ENCODE peak calls at places on chromosomes 12 and 14, in five cellular contexts. K is PC-9, B is uterus, N is suprapubic skin, P is testis. T is an unnamed sample.

GRCh38 chr14:61254803-61255526 is 26.2 kb downstream of the TMEM30B start:
- DNase-seq in K (no peak), B (no peak), N (no peak), P (no peak), T (no peak)

GRCh38 chr14:38199076-38199475 is 8.6 kb upstream of the SSTR1 start:
- DNase-seq in K (no peak), B (no peak), N (no peak), P (no peak), T (no peak)

GRCh38 chr12:49052451-49053208 is 8.0 kb downstream of the KMT2D start:
- DNase-seq in K (no peak), B (no peak), N (no peak), P (no peak), T (no peak)

GRCh38 chr14:33103489-33103888 is 164.8 kb downstream of the NPAS3 start:
- DNase-seq in K (no peak), B (no peak), N (no peak), P (no peak), T (no peak)

GRCh38 chr14:61178226-61179060 is 102.7 kb downstream of the TMEM30B start:
- DNase-seq in K (peak; percentile 95), B (no peak), N (no peak), P (no peak), T (no peak)

GRCh38 chr14:45811155-45811554 is 558.2 kb upstream of the MIS18BP1 start:
- DNase-seq in K (no peak), B (no peak), N (no peak), P (no peak), T (no peak)

GRCh38 chr12:72540811-72541210 is 268.6 kb downstream of the TRHDE start:
- DNase-seq in K (no peak), B (no peak), N (no peak), P (no peak), T (no peak)

GRCh38 chr12:81284137-81284536 is 206.3 kb downstream of the ACSS3 start:
- DNase-seq in K (no peak), B (no peak), N (no peak), P (no peak), T (no peak)

GRCh38 chr12:28963554-28963953 is 185.5 kb upstream of the FAR2 start:
- DNase-seq in K (no peak), B (no peak), N (no peak), P (no peak), T (no peak)

GRCh38 chr12:111428728-111429175 is 23.0 kb downstream of the SH2B3 start:
- DNase-seq in K (no peak), B (no peak), N (peak; percentile 79), P (no peak), T (no peak)

GRCh38 chr14:79584679-79585078 is 626.6 kb downstream of the DIO2 start:
- DNase-seq in K (no peak), B (no peak), N (no peak), P (no peak), T (peak; percentile 26)

GRCh38 chr12:107515446-107515958 is 170.1 kb upstream of the PWP1 start:
- DNase-seq in K (peak; percentile 96), B (no peak), N (no peak), P (no peak), T (no peak)

GRCh38 chr14:87397499-87397898 is 595.5 kb downstream of the GALC start:
- DNase-seq in K (no peak), B (no peak), N (no peak), P (no peak), T (no peak)

GRCh38 chr12:550473-551260 is 90.9 kb downstream of the B4GALNT3 start:
- DNase-seq in K (no peak), B (no peak), N (no peak), P (no peak), T (no peak)

GRCh38 chr14:24954697-24955037 is 95.3 kb downstream of the STXBP6 start:
- DNase-seq in K (no peak), B (no peak), N (no peak), P (no peak), T (no peak)

GRCh38 chr14:89588840-89589296 is 171.8 kb upstream of the FOXN3 start:
- DNase-seq in K (no peak), B (no peak), N (no peak), P (no peak), T (no peak)

GRCh38 chr12:128914908-128915563 is 61.8 kb downstream of the GLT1D1 start:
- DNase-seq in K (no peak), B (no peak), N (no peak), P (no peak), T (peak; percentile 47)

GRCh38 chr12:10361622-10362021 is 28.2 kb downstream of the KLRK1 start:
- DNase-seq in K (peak; percentile 46), B (no peak), N (no peak), P (peak; percentile 15), T (peak; percentile 77)

GRCh38 chr12:95623554-95624170 is 72.4 kb upstream of the USP44 start:
- DNase-seq in K (peak; percentile 82), B (no peak), N (no peak), P (peak; percentile 84), T (peak; percentile 85)

GRCh38 chr12:125140239-125140917 is 75.1 kb downstream of the AACS start:
- DNase-seq in K (no peak), B (no peak), N (no peak), P (no peak), T (no peak)

GRCh38 chr12:110245278-110245868 is 35.7 kb upstream of the ATP2A2 start:
- DNase-seq in K (no peak), B (no peak), N (no peak), P (no peak), T (no peak)

GRCh38 chr12:110744176-110744575 is 1.5 kb upstream of the PPP1CC start:
- DNase-seq in K (peak; percentile 66), B (no peak), N (no peak), P (no peak), T (peak; percentile 53)

GRCh38 chr12:23209793-23210192 is 584.8 kb downstream of the ETNK1 start:
- DNase-seq in K (no peak), B (no peak), N (no peak), P (no peak), T (peak; percentile 3)

GRCh38 chr12:3088251-3088650 is 11.1 kb downstream of the TSPAN9 start:
- DNase-seq in K (peak; percentile 19), B (no peak), N (no peak), P (no peak), T (no peak)

GRCh38 chr12:6626654-6627283 is 9.0 kb downstream of the LPAR5 start:
- DNase-seq in K (no peak), B (no peak), N (no peak), P (no peak), T (no peak)

DNA sequence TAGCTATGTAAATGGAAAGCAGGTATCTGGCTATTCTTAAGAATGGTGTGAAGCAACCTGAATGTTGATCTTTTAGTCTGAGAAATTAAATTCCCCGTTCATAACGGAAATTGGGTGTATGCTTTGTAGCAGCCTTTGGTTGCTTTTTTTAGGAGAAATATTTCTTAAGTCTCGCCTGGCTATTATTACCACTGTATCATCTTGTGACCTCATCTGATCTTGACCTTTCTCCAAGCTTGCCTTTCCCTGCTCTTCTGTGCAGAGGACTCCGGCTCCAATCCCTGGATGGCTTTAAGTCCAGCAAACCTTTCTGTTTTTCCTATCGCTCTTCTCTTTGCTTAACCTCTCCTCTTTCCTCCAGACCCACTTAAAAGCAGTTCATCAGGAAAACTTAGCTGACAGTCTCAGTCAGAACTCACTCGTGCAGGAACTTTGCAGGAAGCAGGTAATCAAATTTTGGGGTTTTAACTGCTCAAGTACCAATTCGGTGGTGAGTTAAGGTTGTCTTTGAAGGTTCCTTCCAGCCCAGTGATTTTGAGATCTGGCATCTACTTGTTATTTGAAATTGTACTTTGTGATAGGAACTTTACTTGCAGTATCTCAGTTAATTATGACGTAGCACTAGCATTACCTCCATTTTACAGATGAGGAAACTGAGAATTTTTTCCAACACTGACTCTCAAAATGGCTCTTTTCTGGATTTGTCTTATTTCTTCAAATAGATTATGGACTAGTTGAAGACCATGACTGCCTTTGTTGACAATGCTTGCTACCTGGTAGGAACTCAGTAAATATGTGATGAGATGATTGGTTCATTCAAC is 14.1 kb downstream of the PPFIBP1 start:
- DNase-seq in K (no peak), B (no peak), N (no peak), P (no peak), T (no peak)
- H3K4me1 ChIP-seq in K (no peaks in the 10 kb centered on the region), B (no peaks in the 10 kb centered on the region), N (peaks cover 39% of the 10 kb centered on the region), P (peaks cover 14% of the 10 kb centered on the region), T (peaks cover 16% of the 10 kb centered on the region)

GRCh38 chr14:65720171-65720570 is 307.6 kb downstream of the FUT8 start:
- DNase-seq in K (no peak), B (no peak), N (no peak), P (no peak), T (no peak)
- H3K4me3 ChIP-seq in K (no peak overlapping the region), B (no peak overlapping the region), N (no peak overlapping the region), P (no peak overlapping the region), T (no peak overlapping the region)

GRCh38 chr14:31239673-31240072 is 32.1 kb upstream of the HECTD1 start:
- DNase-seq in K (no peak), B (no peak), N (peak; percentile 44), P (no peak), T (no peak)

GRCh38 chr14:31244626-31245025 is 37.0 kb upstream of the HECTD1 start:
- DNase-seq in K (no peak), B (no peak), N (no peak), P (no peak), T (no peak)

GRCh38 chr14:31241450-31242114 is 34.0 kb upstream of the HECTD1 start:
- DNase-seq in K (peak; percentile 11), B (no peak), N (no peak), P (no peak), T (peak; percentile 52)

DNA sequence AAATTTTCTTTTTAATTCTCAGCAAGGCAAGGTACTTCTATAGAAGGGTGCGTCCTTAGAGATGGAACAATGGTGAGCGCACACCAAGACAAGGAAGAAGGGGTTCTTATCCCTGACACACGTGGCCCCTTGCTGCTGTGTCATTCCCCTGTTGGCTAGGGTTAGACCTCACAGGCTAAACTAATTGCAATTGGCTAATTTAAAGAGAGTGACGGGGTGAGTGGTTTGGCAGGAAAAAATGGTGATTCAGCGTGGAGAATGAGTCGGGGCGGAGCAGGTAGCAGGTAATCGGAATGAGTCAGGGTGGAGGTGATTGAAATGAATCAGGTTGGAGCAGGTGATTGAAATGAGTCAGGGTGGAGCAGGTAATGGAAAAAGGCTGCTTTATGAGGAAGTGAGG is 36.3 kb upstream of the HECTD1 start:
- DNase-seq in K (peak; percentile 94), B (no peak), N (no peak), P (no peak), T (no peak)
- H3K27ac ChIP-seq in K (peak overlapping the region; percentile 97), B (no peak overlapping the region), N (peak overlapping the region; percentile 76), P (no peak overlapping the region), T (no peak overlapping the region)

GRCh38 chr14:103836976-103837725 is 10.2 kb downstream of the PPP1R13B start:
- DNase-seq in K (no peak), B (no peak), N (no peak), P (no peak), T (no peak)

GRCh38 chr14:103838117-103838516 is 9.3 kb downstream of the PPP1R13B start:
- DNase-seq in K (no peak), B (no peak), N (no peak), P (no peak), T (no peak)

GRCh38 chr14:103840016-103840415 is 7.4 kb downstream of the PPP1R13B start:
- DNase-seq in K (no peak), B (no peak), N (no peak), P (no peak), T (no peak)

GRCh38 chr14:103834956-103835355 is 12.4 kb downstream of the PPP1R13B start:
- DNase-seq in K (no peak), B (no peak), N (no peak), P (no peak), T (no peak)

DNA sequence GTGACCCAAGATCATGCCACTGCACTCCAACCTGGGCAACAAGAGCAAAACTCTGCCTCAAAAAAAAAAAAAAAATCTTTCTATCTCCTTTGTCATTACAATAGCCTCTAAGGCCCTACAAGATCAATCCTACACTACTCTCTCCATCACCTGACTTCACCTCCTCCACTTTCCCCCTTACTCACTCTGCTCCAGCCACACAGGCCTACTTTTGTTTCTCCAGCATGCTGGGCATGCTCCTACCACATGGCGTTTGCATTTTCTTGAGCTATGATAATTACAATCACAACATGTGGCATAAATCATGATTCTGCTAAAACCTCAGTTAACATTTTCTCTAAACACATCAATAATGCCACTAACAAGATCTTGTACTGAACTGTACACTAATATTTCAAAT is 7.8 kb downstream of the PPP1R13B start:
- DNase-seq in K (no peak), B (no peak), N (no peak), P (no peak), T (no peak)
- H3K4me1 ChIP-seq in K (no peaks in the 10 kb centered on the region), B (no peaks in the 10 kb centered on the region), N (no peaks in the 10 kb centered on the region), P (no peaks in the 10 kb centered on the region), T (peaks cover 15% of the 10 kb centered on the region)

T was measured in cardiac muscle cell.